ENCODE peak calls at places on chromosome 19, in six cellular contexts. D, X, C, I, W and F are unnamed samples.

GRCh38 chr19:51552996-51553725 is 17.9 kb upstream of the ZNF175 start:
- DNase-seq in D (peak), X (no peak), C (no peak), I (peak), W (peak), F (peak)

GRCh38 chr19:41351339-41352245 is 2.1 kb downstream of the TGFB1 start:
- DNase-seq in D (peak), X (no peak), C (peak), I (peak), W (peak), F (peak)

GRCh38 chr19:29805026-29805925 is 6.5 kb upstream of the CCNE1 start:
- DNase-seq in D (no peak), X (no peak), C (no peak), I (no peak), W (no peak), F (no peak)

GRCh38 chr19:2271516-2272103 is 10.4 kb downstream of the PEAK3 start:
- DNase-seq in D (no peak), X (no peak), C (peak), I (no peak), W (peak), F (no peak)

GRCh38 chr19:16226184-16226591 is 28.5 kb downstream of the AP1M1 start:
- DNase-seq in D (no peak), X (no peak), C (no peak), I (no peak), W (no peak), F (no peak)

GRCh38 chr19:52638601-52639000 is 446 bp upstream of the ZNF83 start:
- DNase-seq in D (peak), X (no peak), C (no peak), I (peak), W (no peak), F (no peak)

GRCh38 chr19:2113436-2114211 is 16.9 kb downstream of the IZUMO4 start:
- DNase-seq in D (no peak), X (no peak), C (no peak), I (no peak), W (no peak), F (no peak)

GRCh38 chr19:2524840-2525723 is 49.2 kb downstream of the GADD45B start:
- DNase-seq in D (peak), X (no peak), C (no peak), I (peak), W (peak), F (peak)

GRCh38 chr19:5706876-5707573 is 12.9 kb downstream of the LONP1 start:
- DNase-seq in D (no peak), X (no peak), C (no peak), I (no peak), W (no peak), F (no peak)

GRCh38 chr19:20423381-20424207 is 142.0 kb downstream of the ZNF737 start:
- DNase-seq in D (peak), X (no peak), C (peak), I (peak), W (no peak), F (peak)

GRCh38 chr19:51688665-51689571 is 4.2 kb upstream of the SPACA6 start:
- DNase-seq in D (peak), X (peak), C (peak), I (peak), W (no peak), F (peak)

GRCh38 chr19:34996978-34997640 is 3.0 kb upstream of the GRAMD1A start:
- DNase-seq in D (no peak), X (no peak), C (no peak), I (no peak), W (no peak), F (no peak)

GRCh38 chr19:28847468-28847867 is 365.5 kb downstream of the UQCRFS1 start:
- DNase-seq in D (peak), X (peak), C (no peak), I (no peak), W (no peak), F (no peak)

GRCh38 chr19:42010245-42011126 is 16.5 kb upstream of the ATP1A3 start:
- DNase-seq in D (peak), X (peak), C (no peak), I (no peak), W (no peak), F (no peak)

GRCh38 chr19:2777952-2778683 is 5.0 kb downstream of the SGTA start:
- DNase-seq in D (no peak), X (no peak), C (no peak), I (no peak), W (no peak), F (no peak)

GRCh38 chr19:588758-589692 is 656 bp upstream of the HCN2 start:
- DNase-seq in D (no peak), X (no peak), C (no peak), I (no peak), W (peak), F (no peak)

DNA sequence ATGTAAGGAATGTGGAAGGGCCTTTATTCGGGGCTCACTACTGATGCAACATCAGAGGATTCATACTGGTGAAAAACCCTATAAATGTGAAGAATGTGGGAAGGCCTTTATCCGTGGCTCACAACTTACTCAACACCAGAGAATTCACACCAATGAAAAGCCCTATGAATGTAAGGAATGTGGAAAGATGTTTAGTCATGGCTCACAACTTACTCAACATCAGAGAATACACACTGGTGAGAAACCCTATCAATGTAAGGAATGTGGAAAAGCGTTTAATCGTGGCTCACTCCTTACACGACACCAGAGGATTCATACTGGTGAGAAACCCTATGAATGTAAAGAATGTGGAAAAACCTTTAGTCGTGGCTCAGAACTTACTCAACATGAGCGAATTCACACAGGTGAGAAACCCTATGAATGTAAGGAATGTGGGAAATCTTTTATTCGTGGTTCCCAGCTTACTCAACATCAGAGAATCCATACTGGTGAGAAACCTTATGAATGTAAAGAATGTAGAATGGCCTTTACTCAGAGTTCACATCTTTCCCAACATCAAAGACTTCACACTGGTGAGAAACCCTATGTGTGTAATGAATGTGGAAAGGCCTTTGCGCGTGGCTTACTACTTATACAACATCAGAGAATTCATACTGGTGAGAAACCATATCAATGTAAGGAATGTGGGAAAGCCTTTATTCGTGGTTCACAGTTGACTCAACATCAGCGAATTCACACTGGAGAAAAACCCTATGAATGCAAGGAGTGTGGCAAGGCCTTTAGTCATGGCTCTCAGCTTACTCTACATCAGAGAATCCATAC is 44.3 kb downstream of the ZNF585A start:
- DNase-seq in D (peak), X (no peak), C (no peak), I (no peak), W (no peak), F (no peak)
- H3K4me3 ChIP-seq in D (peak), X (no peak), C (no peak), I (no peak), W (no peak), F (no peak)

GRCh38 chr19:18435185-18435841 is 2.6 kb downstream of the ISYNA1 start:
- DNase-seq in D (no peak), X (no peak), C (no peak), I (no peak), W (no peak), F (no peak)

GRCh38 chr19:18435848-18436631 is 1.9 kb downstream of the ISYNA1 start:
- DNase-seq in D (no peak), X (no peak), C (no peak), I (no peak), W (no peak), F (no peak)

GRCh38 chr19:18437481-18438330 is at the start of gene ISYNA1:
- DNase-seq in D (peak), X (no peak), C (no peak), I (peak), W (peak), F (peak)

GRCh38 chr19:18438331-18439024 is 545 bp upstream of the ISYNA1 start:
- DNase-seq in D (peak), X (no peak), C (no peak), I (peak), W (no peak), F (no peak)

GRCh38 chr19:18436651-18437478 is 1.1 kb downstream of the ISYNA1 start:
- DNase-seq in D (peak), X (peak), C (no peak), I (peak), W (peak), F (peak)
- H3K4me3 ChIP-seq in D (peak), X (peak), C (peak), I (peak), W (peak), F (peak)

DNA sequence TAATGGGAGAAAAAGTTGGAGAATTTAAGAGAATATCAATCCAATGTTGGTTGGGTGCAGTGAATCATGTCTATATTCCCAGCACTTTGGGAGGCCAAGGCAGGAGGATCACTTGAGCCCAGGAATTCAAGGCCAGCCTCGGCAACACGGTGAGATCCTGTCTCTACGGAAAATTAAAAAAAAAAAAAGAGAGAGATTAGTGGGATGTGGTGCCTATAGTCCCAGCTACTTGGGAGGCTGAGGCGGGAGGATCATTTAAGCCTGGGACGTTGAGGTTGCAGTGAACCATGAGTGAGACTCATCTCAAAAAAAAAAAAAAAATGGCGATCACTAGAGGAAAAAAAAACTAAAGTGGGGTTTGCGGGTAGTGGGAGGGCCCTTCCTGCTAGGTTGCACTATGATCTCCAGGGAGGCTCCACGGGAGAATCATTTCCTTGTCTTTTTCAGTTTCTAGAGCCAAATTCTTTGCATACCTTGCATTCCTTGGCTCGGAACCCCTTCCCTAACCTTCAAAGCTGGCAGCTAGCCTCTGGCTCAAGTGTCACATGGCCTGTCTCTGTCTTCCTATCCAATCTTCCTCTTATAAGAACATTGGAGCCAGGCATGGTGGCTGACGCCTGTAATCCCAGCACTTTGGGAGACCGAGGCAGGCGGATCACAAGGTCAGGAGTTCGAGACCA is 5.8 kb upstream of the ERCC2 start:
- DNase-seq in D (peak), X (peak), C (peak), I (no peak), W (no peak), F (no peak)
- H3K4me3 ChIP-seq in D (no peak), X (no peak), C (no peak), I (no peak), W (no peak), F (no peak)

GRCh38 chr19:7182489-7182888 is 111.7 kb downstream of the INSR start:
- DNase-seq in D (no peak), X (no peak), C (no peak), I (no peak), W (no peak), F (no peak)
- H3K4me3 ChIP-seq in D (no peak), X (no peak), C (no peak), I (peak), W (no peak), F (no peak)

GRCh38 chr19:44720945-44721344 is 22.0 kb downstream of the CEACAM16 start:
- DNase-seq in D (no peak), X (no peak), C (no peak), I (no peak), W (no peak), F (no peak)

GRCh38 chr19:44717603-44718002 is 18.7 kb downstream of the CEACAM16 start:
- DNase-seq in D (no peak), X (no peak), C (no peak), I (no peak), W (no peak), F (no peak)

GRCh38 chr19:44719262-44719701 is 20.3 kb downstream of the CEACAM16 start:
- DNase-seq in D (no peak), X (no peak), C (no peak), I (no peak), W (no peak), F (no peak)

GRCh38 chr19:44722131-44723121 is 23.5 kb downstream of the CEACAM16 start:
- DNase-seq in D (no peak), X (no peak), C (no peak), I (no peak), W (no peak), F (no peak)

DNA sequence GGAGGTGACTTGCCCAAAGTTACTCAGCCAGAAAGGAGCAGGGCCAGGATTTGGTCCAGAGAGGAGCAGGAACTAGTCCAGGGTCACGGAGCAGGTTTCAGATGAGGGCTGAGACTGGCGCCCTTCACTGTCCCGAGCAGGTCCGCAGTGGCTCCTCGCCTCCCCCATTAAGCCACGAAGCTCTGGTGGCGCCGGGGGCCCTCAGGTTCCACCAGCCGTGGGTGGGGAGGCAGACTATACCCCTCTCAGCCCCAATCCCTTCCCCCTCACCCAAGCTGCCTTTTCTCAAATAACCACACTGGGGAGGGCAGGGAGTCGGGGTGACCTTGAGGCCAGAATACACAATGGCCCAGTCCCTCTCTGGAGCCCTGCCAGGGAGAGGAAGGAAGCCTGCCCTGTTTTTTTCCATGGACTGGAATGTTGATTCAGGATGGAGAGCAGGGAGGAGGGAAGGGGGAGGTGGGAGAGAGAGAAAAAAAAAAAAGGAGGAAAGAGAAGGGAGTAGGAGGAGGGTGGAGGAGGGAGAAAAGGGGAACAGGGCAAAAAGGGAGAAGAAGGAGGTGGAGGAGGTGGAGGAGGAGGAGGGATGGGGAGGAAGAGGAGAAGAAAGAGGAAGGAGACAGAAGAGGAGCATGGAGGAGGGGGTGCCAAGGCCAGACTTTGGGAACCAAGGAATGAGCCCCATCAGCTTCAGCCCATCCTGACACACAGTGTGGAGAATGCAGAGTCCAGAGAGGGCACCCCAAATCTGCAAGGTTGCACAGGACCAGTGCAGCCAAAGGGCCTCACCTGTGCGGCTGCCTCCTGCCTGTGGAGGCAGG is 19.7 kb downstream of the CEACAM16 start:
- DNase-seq in D (peak), X (no peak), C (peak), I (peak), W (no peak), F (peak)
- H3K4me3 ChIP-seq in D (no peak), X (no peak), C (no peak), I (peak), W (no peak), F (no peak)

GRCh38 chr19:49441210-49441959 is at the start of gene SLC17A7:
- DNase-seq in D (peak), X (no peak), C (no peak), I (peak), W (peak), F (no peak)

GRCh38 chr19:49439841-49440240 is 1.5 kb downstream of the SLC17A7 start:
- DNase-seq in D (no peak), X (no peak), C (no peak), I (no peak), W (no peak), F (no peak)

GRCh38 chr19:49442354-49442753 is 1.0 kb upstream of the SLC17A7 start:
- DNase-seq in D (no peak), X (no peak), C (no peak), I (peak), W (peak), F (no peak)

GRCh38 chr19:49441960-49442350 is 628 bp upstream of the SLC17A7 start:
- DNase-seq in D (no peak), X (no peak), C (no peak), I (no peak), W (no peak), F (no peak)

GRCh38 chr19:49440439-49441209 is 703 bp downstream of the SLC17A7 start:
- DNase-seq in D (no peak), X (no peak), C (no peak), I (no peak), W (no peak), F (no peak)
- H3K4me3 ChIP-seq in D (no peak), X (no peak), C (no peak), I (peak), W (no peak), F (peak)